ENCODE peak calls at places on chromosomes 4 and X, in ten cellular contexts. E is kidney, G is coronary artery, R is cardiac muscle cell, J is tibial artery, S is sigmoid colon, D is GM12878, P is BJ, T is fibroblast of mammary gland, I is A549. Z is an unnamed sample.

GRCh38 chr4:26330186-26330787 is 9.5 kb downstream of the RBPJ start:
- DNase-seq in E (no peak), G (no peak), R (peak; percentile 67), J (no peak), S (no peak), D (no peak), P (no peak), T (peak; percentile 71), I (peak; percentile 55), Z (no peak)

GRCh38 chrX:83510466-83511181 is 2.5 kb downstream of the POU3F4 start:
- DNase-seq in E (peak; percentile 41), G (no peak), R (no peak), J (no peak), S (no peak), D (no peak), P (no peak), T (no peak), I (no peak), Z (no peak)

GRCh38 chr4:58093352-58093751 is 983.2 kb upstream of the IGFBP7 start:
- DNase-seq in E (no peak), G (no peak), R (no peak), J (no peak), S (no peak), D (no peak), P (no peak), T (no peak), I (no peak), Z (no peak)

GRCh38 chr4:105933083-105933482 is 37.8 kb downstream of the NPNT start:
- DNase-seq in E (no peak), G (no peak), R (no peak), J (no peak), S (no peak), D (peak; percentile 1), P (no peak), T (no peak), I (no peak), Z (peak; percentile 3)

GRCh38 chrX:68699960-68700746 is 52.7 kb downstream of the STARD8 start:
- DNase-seq in E (no peak), G (no peak), R (peak; percentile 42), J (no peak), S (no peak), D (no peak), P (no peak), T (peak; percentile 64), I (no peak), Z (no peak)

GRCh38 chrX:39161856-39162255 is 360.6 kb downstream of the MID1IP1 start:
- DNase-seq in E (no peak), G (no peak), R (no peak), J (no peak), S (no peak), D (no peak), P (no peak), T (no peak), I (no peak), Z (no peak)

GRCh38 chr4:75683482-75684155 is 10.4 kb upstream of the G3BP2 start:
- DNase-seq in E (no peak), G (no peak), R (no peak), J (no peak), S (no peak), D (no peak), P (no peak), T (no peak), I (no peak), Z (no peak)

GRCh38 chr4:89248879-89249281 is 58.7 kb downstream of the GPRIN3 start:
- DNase-seq in E (no peak), G (no peak), R (no peak), J (no peak), S (no peak), D (no peak), P (no peak), T (no peak), I (no peak), Z (no peak)

GRCh38 chr4:44927361-44928061 is 201.2 kb upstream of the GNPDA2 start:
- DNase-seq in E (no peak), G (no peak), R (peak; percentile 60), J (no peak), S (no peak), D (no peak), P (no peak), T (peak; percentile 47), I (peak; percentile 13), Z (peak; percentile 1)

GRCh38 chrX:10104958-10105658 is 51.7 kb upstream of the CLCN4 start:
- DNase-seq in E (no peak), G (no peak), R (peak; percentile 43), J (peak; percentile 67), S (peak; percentile 75), D (no peak), P (no peak), T (peak; percentile 21), I (no peak), Z (no peak)

GRCh38 chr4:89056953-89057398 is at the start of gene FAM13A:
- DNase-seq in E (peak; percentile 89), G (peak; percentile 88), R (peak; percentile 98), J (peak; percentile 91), S (peak; percentile 95), D (peak; percentile 44), P (peak; percentile 73), T (peak; percentile 98), I (peak; percentile 94), Z (peak; percentile 7)

GRCh38 chrX:105882581-105883275 is 60.4 kb downstream of the NRK start:
- DNase-seq in E (no peak), G (no peak), R (peak; percentile 83), J (no peak), S (no peak), D (no peak), P (no peak), T (peak; percentile 12), I (no peak), Z (no peak)

GRCh38 chr4:121180558-121180957 is 16.4 kb upstream of the TNIP3 start:
- DNase-seq in E (no peak), G (no peak), R (no peak), J (no peak), S (no peak), D (no peak), P (no peak), T (no peak), I (no peak), Z (no peak)

GRCh38 chrX:129577473-129577872 is 37.4 kb downstream of the OCRL start:
- DNase-seq in E (no peak), G (no peak), R (peak; percentile 85), J (no peak), S (no peak), D (no peak), P (peak; percentile 46), T (peak; percentile 83), I (peak; percentile 47), Z (no peak)

GRCh38 chrX:78316310-78316709 is 11.1 kb downstream of the CYSLTR1 start:
- DNase-seq in E (no peak), G (no peak), R (no peak), J (no peak), S (no peak), D (no peak), P (no peak), T (no peak), I (no peak), Z (no peak)

GRCh38 chrX:155768036-155768769 is 112.9 kb upstream of the VAMP7 start:
- DNase-seq in E (no peak), G (no peak), R (peak; percentile 54), J (no peak), S (no peak), D (no peak), P (no peak), T (peak; percentile 69), I (peak; percentile 18), Z (no peak)

GRCh38 chr4:109752545-109752944 is 22.7 kb upstream of the PLA2G12A start:
- DNase-seq in E (no peak), G (no peak), R (no peak), J (no peak), S (no peak), D (no peak), P (no peak), T (no peak), I (no peak), Z (no peak)

DNA sequence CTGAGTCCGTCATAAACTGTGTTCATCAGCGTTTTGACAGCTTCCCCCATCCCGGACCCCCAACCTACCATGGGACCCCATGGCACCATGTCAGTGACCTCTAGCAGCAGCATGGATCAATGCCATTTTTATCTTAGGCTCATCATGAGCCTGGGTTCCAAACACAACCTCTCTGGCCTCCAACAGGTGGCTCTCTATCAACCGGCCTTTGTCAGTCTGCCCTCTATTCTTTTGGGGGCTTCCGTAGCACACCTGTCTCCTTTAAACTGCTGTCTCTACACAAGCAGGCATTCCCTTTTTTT is 716 bp upstream of the TMEM150C start:
- DNase-seq in E (peak; percentile 45), G (no peak), R (no peak), J (no peak), S (no peak), D (no peak), P (no peak), T (no peak), I (no peak), Z (no peak)
- TF ChIP-seq CTCF in E (no peak), G (no peak), R (no peak), J (no peak), S (no peak), D (no peak), P (no peak), T (no peak), I (no peak), Z (no peak)

GRCh38 chr4:107292979-107293378 is 256.9 kb upstream of the DKK2 start:
- DNase-seq in E (no peak), G (no peak), R (no peak), J (no peak), S (no peak), D (no peak), P (no peak), T (no peak), I (no peak), Z (no peak)
- TF ChIP-seq CTCF in E (no peak), G (no peak), R (no peak), J (no peak), S (no peak), D (no peak), P (no peak), T (no peak), I (no peak), Z (no peak)

DNA sequence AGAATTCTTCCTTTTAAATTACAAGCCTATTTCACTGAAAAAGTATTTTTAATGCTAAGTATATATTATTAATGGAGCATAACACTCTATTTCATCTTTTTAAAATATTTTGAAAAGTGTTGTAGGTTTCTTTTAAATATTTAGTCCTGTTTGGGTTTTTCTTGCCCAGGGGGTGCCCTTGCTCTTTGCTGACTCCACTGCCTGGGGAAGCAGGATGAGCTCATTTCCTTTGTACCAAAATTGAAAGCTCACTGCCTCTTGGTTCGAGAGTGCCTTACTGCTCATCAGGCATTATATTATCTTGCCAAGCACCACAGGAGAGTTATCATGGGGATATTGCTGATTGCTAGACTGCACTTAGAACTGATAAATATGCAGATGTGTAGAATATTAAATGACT is 819.2 kb downstream of the PCDH18 start:
- DNase-seq in E (no peak), G (no peak), R (peak; percentile 47), J (no peak), S (no peak), D (no peak), P (no peak), T (peak; percentile 2), I (no peak), Z (peak; percentile 5)
- TF ChIP-seq CTCF in E (no peak), G (no peak), R (peak; percentile 25), J (no peak), S (no peak), D (peak; percentile 32), P (no peak), T (no peak), I (no peak), Z (no peak)

GRCh38 chr4:167623241-167623572 is 388.9 kb upstream of the SPOCK3 start:
- DNase-seq in E (no peak), G (no peak), R (no peak), J (no peak), S (no peak), D (no peak), P (no peak), T (no peak), I (no peak), Z (no peak)

GRCh38 chr4:167622481-167623240 is 388.4 kb upstream of the SPOCK3 start:
- DNase-seq in E (no peak), G (no peak), R (peak; percentile 74), J (no peak), S (no peak), D (no peak), P (no peak), T (peak; percentile 39), I (peak; percentile 45), Z (peak; percentile 37)
- TF ChIP-seq CTCF in E (peak; percentile 44), G (peak; percentile 26), R (peak; percentile 95), J (no peak), S (peak; percentile 59), D (peak; percentile 63), P (peak; percentile 61), T (peak; percentile 69), I (peak; percentile 57), Z (peak; percentile 88)